ENCODE peak calls at places on chromosomes 11 and 22, in six cellular contexts. N is K562, F is A549, B is GM12878, R is HepG2, W is upper lobe of left lung. P is an unnamed sample.

GRCh38 chr11:131385763-131386394 is 15.5 kb downstream of the NTM start:
- ATAC-seq in W (no peak), R (no peak), N (no peak), F (no peak), B (no peak), P (no peak)

GRCh38 chr11:72254299-72254993 is 10.5 kb upstream of the PHOX2A start:
- ATAC-seq in F (no peak), B (no peak), R (no peak), N (no peak), W (no peak), P (no peak)

GRCh38 chr11:6251120-6251733 is 8.4 kb upstream of the CCKBR start:
- ATAC-seq in W (peak; percentile 89), B (peak; percentile 91), N (peak; percentile 99), F (peak; percentile 95), R (peak; percentile 99), P (peak; percentile 84)

GRCh38 chr11:2647953-2648352 is 51.8 kb downstream of the KCNQ1OT1 start:
- ATAC-seq in N (no peak), F (no peak), B (no peak), R (no peak), W (no peak), P (no peak)

GRCh38 chr11:26331911-26332571 is at the start of gene ANO3:
- ATAC-seq in R (peak; percentile 100), N (peak; percentile 95), F (peak; percentile 97), W (peak; percentile 91), B (peak; percentile 98), P (peak; percentile 90)

GRCh38 chr11:130388607-130389205 is 39.7 kb downstream of the ADAMTS8 start:
- ATAC-seq in R (no peak), W (no peak), B (no peak), F (no peak), N (no peak), P (no peak)

GRCh38 chr11:83004855-83005556 is 66.7 kb downstream of the RAB30 start:
- ATAC-seq in R (no peak), F (no peak), W (no peak), B (peak; percentile 16), N (no peak), P (no peak)

GRCh38 chr22:41862160-41862529 is 29.2 kb downstream of the SREBF2 start:
- ATAC-seq in W (no peak), B (peak; percentile 67), F (no peak), R (peak; percentile 53), N (no peak), P (no peak)

GRCh38 chr11:133347988-133348387 is 184.3 kb downstream of the OPCML start:
- ATAC-seq in W (no peak), B (no peak), F (no peak), N (no peak), R (no peak), P (no peak)

GRCh38 chr11:57357310-57357709 is 19.2 kb downstream of the P2RX3 start:
- ATAC-seq in F (no peak), R (no peak), W (no peak), N (no peak), B (no peak), P (no peak)

GRCh38 chr22:19942886-19943664 is 1.5 kb upstream of the TXNRD2 start:
- ATAC-seq in N (peak; percentile 9), F (no peak), W (peak; percentile 73), B (peak; percentile 5), R (peak; percentile 10), P (peak; percentile 68)

GRCh38 chr11:44505591-44506054 is 59.8 kb upstream of the CD82 start:
- ATAC-seq in N (peak; percentile 80), R (no peak), B (no peak), F (no peak), W (no peak), P (no peak)

GRCh38 chr22:36177160-36177559 is 16.6 kb upstream of the APOL3 start:
- ATAC-seq in R (no peak), B (no peak), W (no peak), F (no peak), N (no peak), P (no peak)

GRCh38 chr11:38019072-38019775 is 1421.2 kb upstream of the RAG2 start:
- ATAC-seq in F (no peak), W (no peak), N (no peak), R (no peak), B (peak; percentile 24), P (no peak)

GRCh38 chr22:42747701-42748513 is 27.2 kb upstream of the A4GALT start:
- ATAC-seq in F (no peak), R (peak; percentile 70), N (no peak), W (no peak), B (peak; percentile 22), P (no peak)

GRCh38 chr11:31117038-31117437 is 252.5 kb downstream of the DCDC1 start:
- ATAC-seq in W (no peak), F (no peak), R (no peak), B (no peak), N (no peak), P (no peak)

GRCh38 chr22:32476804-32477203 is 2.2 kb downstream of the FBXO7 start:
- ATAC-seq in N (no peak), B (no peak), W (no peak), F (no peak), R (no peak), P (no peak)

GRCh38 chr11:131246589-131247164 is 123.7 kb upstream of the NTM start:
- ATAC-seq in R (peak; percentile 86), W (peak; percentile 35), N (peak; percentile 91), F (no peak), B (peak; percentile 66), P (no peak)

GRCh38 chr11:69553416-69554357 is 72.2 kb downstream of the LINC01488 start:
- ATAC-seq in R (no peak), N (no peak), B (no peak), F (no peak), W (no peak), P (no peak)

GRCh38 chr22:48106215-48106614 is 1343.8 kb downstream of the TBC1D22A start:
- ATAC-seq in W (no peak), N (no peak), R (no peak), F (no peak), B (no peak), P (no peak)

GRCh38 chr22:25111579-25112517 is 87.8 kb upstream of the CRYBB3 start:
- ATAC-seq in F (peak; percentile 43), B (peak; percentile 52), N (peak; percentile 28), R (peak; percentile 8), W (peak; percentile 52), P (peak; percentile 49)
- TF ChIP-seq POLR2A in F (no peak), B (no peak), N (no peak), R (peak; percentile 41), W (no peak), P (no peak)

GRCh38 chr22:22556578-22556977 is 2.5 kb downstream of the PRAME start:
- ATAC-seq in F (no peak), B (no peak), N (no peak), R (no peak), W (no peak), P (no peak)

GRCh38 chr22:22556995-22557925 is 1.8 kb downstream of the PRAME start:
- ATAC-seq in F (peak; percentile 49), R (no peak), N (peak; percentile 80), B (no peak), W (no peak), P (no peak)

GRCh38 chr22:22555596-22555995 is 3.5 kb downstream of the PRAME start:
- ATAC-seq in B (no peak), W (no peak), F (no peak), R (no peak), N (no peak), P (no peak)

GRCh38 chr22:22558972-22559603 is at the start of gene PRAME:
- ATAC-seq in W (peak; percentile 58), B (peak; percentile 96), N (peak; percentile 92), F (peak; percentile 95), R (peak; percentile 98), P (no peak)

DNA sequence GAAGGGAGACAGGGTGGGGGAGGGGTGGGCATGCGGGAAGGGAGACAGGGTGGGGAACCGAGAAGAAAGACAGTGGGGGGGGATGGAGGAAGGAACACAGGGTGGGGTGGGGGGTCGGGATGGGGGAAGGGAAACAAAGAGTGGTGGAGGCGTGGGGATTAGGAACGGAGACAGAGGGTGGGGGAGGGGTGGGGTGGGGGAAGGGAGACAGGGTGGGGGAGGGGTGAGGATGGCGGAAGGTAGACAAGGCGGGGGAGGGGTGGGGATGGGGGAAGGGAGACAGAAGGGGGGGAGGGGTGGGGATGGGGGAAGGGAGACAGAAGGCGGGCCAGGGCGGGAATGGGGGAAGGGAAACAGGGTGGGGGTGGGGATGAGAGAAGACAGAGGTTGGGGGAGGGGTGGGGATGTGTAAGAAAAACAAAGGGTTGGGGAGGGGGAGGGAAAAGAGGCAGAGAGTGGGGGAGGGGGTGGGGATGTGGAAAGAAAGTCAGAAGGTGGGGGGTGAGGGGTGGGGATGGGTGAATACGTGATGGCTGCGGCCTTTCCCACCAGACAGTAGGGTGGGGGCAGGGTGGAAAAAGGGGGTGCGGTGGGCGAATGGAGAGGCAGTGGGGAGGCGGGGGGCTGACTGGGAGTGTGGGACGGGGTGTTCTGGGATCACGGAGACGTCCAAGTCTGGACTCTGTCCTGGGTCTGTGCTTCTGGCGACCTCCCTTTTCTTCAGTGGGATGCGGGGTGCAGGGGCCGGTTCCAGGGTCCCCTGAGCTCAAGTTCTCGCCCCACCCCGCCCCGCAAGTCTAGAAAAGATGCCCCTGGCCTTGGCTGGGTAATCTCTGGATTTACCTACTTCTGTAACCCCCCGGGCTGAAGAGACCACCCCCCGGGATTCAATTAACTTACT is 744 bp downstream of the PRAME start:
- ATAC-seq in N (peak; percentile 13), W (no peak), R (no peak), F (peak; percentile 49), B (no peak), P (no peak)
- H3K4me1 ChIP-seq in N (peaks cover 46% of the 10 kb centered on the region), W (no peaks in the 10 kb centered on the region), R (no peaks in the 10 kb centered on the region), F (peaks cover 43% of the 10 kb centered on the region), B (peaks cover 4% of the 10 kb centered on the region), P (no peaks in the 10 kb centered on the region)

GRCh38 chr11:46845740-46846509 is at the start of gene CKAP5:
- ATAC-seq in W (peak; percentile 99), F (peak; percentile 98), B (peak; percentile 98), N (peak; percentile 95), R (peak; percentile 97), P (peak; percentile 99)
- TF ChIP-seq EP300 in W (no peak), F (no peak), B (no peak), N (peak; percentile 25), R (peak; percentile 16), P (no peak)

DNA sequence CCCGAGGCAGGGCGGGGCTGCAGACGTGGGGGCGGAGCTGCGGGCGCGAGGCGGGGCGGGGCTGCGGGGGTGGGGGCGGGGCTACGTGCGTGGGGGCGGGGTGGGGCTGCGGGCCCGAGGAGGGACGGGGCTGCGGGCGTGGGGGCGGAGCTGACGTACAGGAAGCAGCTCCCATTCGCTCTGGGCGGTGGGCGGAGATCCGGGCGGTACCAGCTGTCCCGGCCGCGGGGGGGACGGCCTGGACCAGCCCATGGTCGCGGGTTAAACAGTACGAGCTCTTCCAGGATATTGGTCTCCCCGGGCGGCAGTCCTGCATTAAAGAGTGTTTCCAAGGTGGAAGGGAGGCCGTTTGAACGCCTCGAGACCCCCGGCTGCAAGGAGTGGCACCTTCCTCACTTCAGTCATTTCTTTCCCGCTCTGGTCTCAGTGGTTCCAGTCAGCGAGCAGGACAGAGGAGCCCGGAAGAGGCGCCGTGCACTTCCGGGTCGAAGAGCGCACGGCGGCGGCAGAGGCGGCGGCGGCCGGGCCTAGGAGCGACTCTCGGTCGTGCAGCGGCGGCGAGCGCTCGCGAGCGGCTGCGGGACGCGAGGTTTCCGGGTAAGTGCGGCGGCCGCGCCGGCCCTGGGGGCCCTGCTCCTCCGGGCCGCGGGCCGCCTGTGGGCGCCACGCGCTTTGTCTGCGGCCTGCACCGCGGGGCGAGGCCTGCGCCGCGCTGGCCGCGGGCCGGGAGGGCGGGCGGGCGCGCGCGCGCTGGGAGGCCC is at the start of gene PHRF1:
- ATAC-seq in N (peak; percentile 89), F (peak; percentile 90), W (peak; percentile 95), B (peak; percentile 95), R (peak; percentile 67), P (peak; percentile 95)
- TF ChIP-seq POLR2A in N (peak; percentile 73), F (peak; percentile 45), W (peak; percentile 22), B (peak; percentile 89), R (no peak), P (peak; percentile 78)

GRCh38 chr11:128686745-128687177 is 7.1 kb upstream of the FLI1 start:
- ATAC-seq in W (peak; percentile 63), B (peak; percentile 76), N (no peak), R (no peak), F (no peak), P (peak; percentile 43)
- H3K4me1 ChIP-seq in W (peaks cover 47% of the 10 kb centered on the region), B (peaks cover 15% of the 10 kb centered on the region), N (no peaks in the 10 kb centered on the region), R (no peaks in the 10 kb centered on the region), F (no peaks in the 10 kb centered on the region), P (peaks cover 63% of the 10 kb centered on the region)

P was measured in gastroesophageal sphincter.